ENCODE peak calls at places on chromosomes 5 and 9, in six cellular contexts. P is WERI-Rb-1, K is BJ, Y is AG10803, Z is A549, X is hepatocyte. F is an unnamed sample.

GRCh38 chr9:71036501-71036900 is 84.9 kb downstream of the TRPM3 start:
- DNase-seq in P (no peak), K (no peak), Y (no peak), Z (no peak), X (peak), F (no peak)

GRCh38 chr9:136621734-136622093 is 41.0 kb upstream of the EGFL7 start:
- DNase-seq in P (peak), K (no peak), Y (no peak), Z (no peak), X (no peak), F (no peak)

GRCh38 chr9:133005221-133005760 is 25.5 kb upstream of the GTF3C5 start:
- DNase-seq in P (peak), K (no peak), Y (no peak), Z (no peak), X (no peak), F (no peak)

GRCh38 chr5:2857837-2858236 is 106.4 kb upstream of the IRX2 start:
- DNase-seq in P (no peak), K (no peak), Y (no peak), Z (no peak), X (no peak), F (no peak)

GRCh38 chr5:84430079-84430478 is 45.4 kb upstream of the EDIL3 start:
- DNase-seq in P (no peak), K (no peak), Y (no peak), Z (no peak), X (no peak), F (no peak)

GRCh38 chr9:126023962-126024361 is 276.8 kb downstream of the PBX3 start:
- DNase-seq in P (no peak), K (no peak), Y (no peak), Z (no peak), X (no peak), F (no peak)

GRCh38 chr5:148437249-148437648 is 53.5 kb downstream of the FBXO38 start:
- DNase-seq in P (no peak), K (no peak), Y (peak), Z (no peak), X (no peak), F (no peak)

GRCh38 chr9:22158275-22158674 is 149.2 kb upstream of the CDKN2B start:
- DNase-seq in P (no peak), K (no peak), Y (no peak), Z (no peak), X (no peak), F (peak)

GRCh38 chr9:108643756-108644510 is 211.9 kb downstream of the ACTL7B start:
- DNase-seq in P (no peak), K (no peak), Y (no peak), Z (no peak), X (no peak), F (no peak)

GRCh38 chr9:34637356-34638137 is at the start of gene SIGMAR1:
- DNase-seq in P (peak), K (no peak), Y (peak), Z (peak), X (peak), F (peak)

GRCh38 chr9:92055624-92056023 is 59.6 kb downstream of the SPTLC1 start:
- DNase-seq in P (no peak), K (no peak), Y (no peak), Z (no peak), X (no peak), F (no peak)

GRCh38 chr9:112771359-112772214 is 21.0 kb downstream of the SNX30 start:
- DNase-seq in P (no peak), K (no peak), Y (no peak), Z (no peak), X (no peak), F (no peak)

GRCh38 chr9:135017916-135018915 is 69.3 kb upstream of the OLFM1 start:
- DNase-seq in P (no peak), K (no peak), Y (no peak), Z (no peak), X (no peak), F (no peak)

GRCh38 chr9:84857224-84857623 is 187.7 kb downstream of the NTRK2 start:
- DNase-seq in P (no peak), K (no peak), Y (peak), Z (no peak), X (no peak), F (no peak)

GRCh38 chr5:126508962-126509279 is 85.7 kb downstream of the GRAMD2B start:
- DNase-seq in P (no peak), K (no peak), Y (no peak), Z (no peak), X (no peak), F (no peak)

GRCh38 chr5:53479656-53480473 is 564 bp upstream of the FST start:
- DNase-seq in P (peak), K (no peak), Y (peak), Z (peak), X (peak), F (peak)

GRCh38 chr5:126810983-126811382 is 34.0 kb downstream of the LMNB1 start:
- DNase-seq in P (no peak), K (no peak), Y (no peak), Z (no peak), X (no peak), F (no peak)

GRCh38 chr5:92283521-92283920 is 900.4 kb upstream of the ARRDC3 start:
- DNase-seq in P (no peak), K (no peak), Y (no peak), Z (no peak), X (no peak), F (no peak)

GRCh38 chr5:69129413-69129812 is 35.6 kb downstream of the SLC30A5 start:
- DNase-seq in P (no peak), K (peak), Y (peak), Z (peak), X (no peak), F (no peak)

GRCh38 chr5:139262414-139263139 is 31.0 kb upstream of the MATR3 start:
- DNase-seq in P (peak), K (peak), Y (peak), Z (peak), X (peak), F (peak)

GRCh38 chr5:2215059-2215458 is 332.3 kb upstream of the IRX4 start:
- DNase-seq in P (no peak), K (no peak), Y (no peak), Z (no peak), X (no peak), F (no peak)

GRCh38 chr5:127031147-127031862 is 947 bp upstream of the MARCHF3 start:
- DNase-seq in P (no peak), K (no peak), Y (no peak), Z (peak), X (peak), F (no peak)

GRCh38 chr9:34125681-34126206 is 754 bp downstream of the DCAF12 start:
- DNase-seq in P (peak), K (no peak), Y (peak), Z (peak), X (peak), F (no peak)

GRCh38 chr5:14816999-14817761 is 54.4 kb downstream of the ANKH start:
- DNase-seq in P (no peak), K (peak), Y (peak), Z (no peak), X (no peak), F (no peak)

GRCh38 chr5:180116441-180117377 is 45.1 kb upstream of the RNF130 start:
- DNase-seq in P (no peak), K (no peak), Y (no peak), Z (peak), X (no peak), F (peak)

GRCh38 chr5:153147891-153148623 is 342.4 kb upstream of the GRIA1 start:
- DNase-seq in P (peak), K (no peak), Y (peak), Z (no peak), X (peak), F (peak)

GRCh38 chr5:72818866-72819534 is 2.5 kb downstream of the TNPO1 start:
- DNase-seq in P (peak), K (no peak), Y (peak), Z (peak), X (peak), F (peak)

GRCh38 chr5:71601222-71602026 is 14.3 kb downstream of the MCCC2 start:
- DNase-seq in P (peak), K (peak), Y (peak), Z (peak), X (peak), F (peak)

GRCh38 chr5:55037046-55037771 is 13.2 kb downstream of the GZMK start:
- DNase-seq in P (no peak), K (no peak), Y (peak), Z (no peak), X (peak), F (no peak)

DNA sequence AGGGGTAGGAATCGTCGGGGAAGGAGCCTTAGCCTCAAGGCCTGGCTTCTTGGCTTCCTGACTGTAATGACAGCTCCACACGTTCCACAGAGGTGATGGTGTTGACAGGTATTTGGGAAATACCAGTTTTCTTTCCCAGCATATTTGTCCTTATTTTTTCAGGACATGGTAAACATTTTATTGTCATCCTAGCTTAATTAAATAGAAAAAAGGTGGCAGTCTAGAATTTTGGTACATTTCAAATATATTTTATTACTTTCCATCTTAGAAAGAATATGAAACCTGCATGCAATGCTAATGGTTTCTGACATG is 8.4 kb downstream of the CXCL14 start:
- DNase-seq in P (no peak), K (no peak), Y (no peak), Z (no peak), X (no peak), F (no peak)
- TF ChIP-seq CTCF in P (no peak), K (no peak), Y (no peak), Z (no peak), X (no peak), F (peak)

GRCh38 chr5:172005708-172006377 is 595 bp downstream of the FBXW11 start:
- DNase-seq in P (peak), K (no peak), Y (peak), Z (peak), X (peak), F (peak)

GRCh38 chr5:172002310-172002709 is 4.1 kb downstream of the FBXW11 start:
- DNase-seq in P (no peak), K (no peak), Y (peak), Z (peak), X (no peak), F (no peak)

GRCh38 chr5:172002840-172003512 is 3.5 kb downstream of the FBXW11 start:
- DNase-seq in P (peak), K (no peak), Y (no peak), Z (no peak), X (no peak), F (no peak)

GRCh38 chr5:172004824-172005237 is 1.6 kb downstream of the FBXW11 start:
- DNase-seq in P (no peak), K (no peak), Y (peak), Z (no peak), X (no peak), F (no peak)

DNA sequence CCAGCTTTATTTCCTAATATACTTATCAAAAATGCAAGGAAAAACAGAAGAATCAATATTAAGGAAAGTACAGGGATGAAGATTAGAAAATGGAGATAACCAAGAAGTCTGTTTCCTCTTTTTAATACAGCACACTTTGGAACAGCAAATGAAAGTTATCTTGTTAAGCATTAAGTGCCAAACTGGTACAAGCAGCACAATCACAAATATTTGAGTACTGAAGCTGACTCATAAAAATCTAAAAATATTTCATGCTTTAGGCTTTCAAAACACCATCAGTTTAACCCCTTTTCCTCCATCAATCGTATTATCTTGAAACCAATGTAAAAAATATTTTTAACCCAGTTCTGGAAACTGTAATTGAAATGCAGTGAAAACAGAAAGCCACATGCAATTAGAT is 2.7 kb downstream of the FBXW11 start:
- DNase-seq in P (no peak), K (no peak), Y (peak), Z (no peak), X (no peak), F (no peak)
- TF ChIP-seq CTCF in P (no peak), K (no peak), Y (no peak), Z (no peak), X (no peak), F (no peak)

DNA sequence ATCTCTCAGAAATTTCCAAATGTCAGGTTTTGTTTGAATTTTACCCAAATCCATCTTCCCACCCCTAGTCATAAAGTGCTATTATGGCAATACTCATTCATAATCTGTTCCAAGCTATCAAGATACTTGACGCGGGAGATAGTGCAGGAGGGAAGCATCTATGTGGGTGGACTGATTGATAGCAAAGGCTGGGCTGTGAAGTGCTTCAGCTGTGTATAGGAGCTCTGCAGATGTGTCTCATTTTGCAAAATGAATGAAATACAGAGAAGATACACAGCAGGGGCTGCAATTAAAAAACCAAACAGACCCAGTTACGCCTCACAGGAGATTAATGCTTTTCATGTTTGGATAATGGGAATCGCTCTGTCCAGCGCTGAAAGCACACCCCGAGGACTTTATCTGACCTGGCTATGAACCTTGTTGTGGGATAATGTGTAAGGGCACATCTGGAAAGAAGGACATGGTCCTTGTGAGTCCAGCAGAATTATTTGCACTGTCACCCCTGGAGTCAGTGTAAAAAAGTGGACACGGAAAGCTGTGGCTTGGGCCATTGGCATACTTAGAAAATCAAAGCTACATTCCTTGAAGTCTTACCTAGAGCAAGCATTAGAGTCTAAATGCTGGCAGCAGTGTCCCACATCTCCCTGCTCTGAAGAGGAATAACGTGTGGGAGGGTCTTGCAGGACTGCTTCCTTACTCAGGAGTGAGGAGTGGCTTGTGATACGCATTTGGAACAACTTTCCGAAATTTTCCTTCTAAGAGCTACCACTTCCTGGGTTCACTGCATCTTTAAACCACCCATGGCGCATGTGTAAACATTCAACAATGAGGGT is 2.5 kb downstream of the SH3RF2 start:
- DNase-seq in P (no peak), K (no peak), Y (no peak), Z (no peak), X (no peak), F (peak)
- TF ChIP-seq CTCF in P (no peak), K (no peak), Y (no peak), Z (no peak), X (no peak), F (no peak)

DNA sequence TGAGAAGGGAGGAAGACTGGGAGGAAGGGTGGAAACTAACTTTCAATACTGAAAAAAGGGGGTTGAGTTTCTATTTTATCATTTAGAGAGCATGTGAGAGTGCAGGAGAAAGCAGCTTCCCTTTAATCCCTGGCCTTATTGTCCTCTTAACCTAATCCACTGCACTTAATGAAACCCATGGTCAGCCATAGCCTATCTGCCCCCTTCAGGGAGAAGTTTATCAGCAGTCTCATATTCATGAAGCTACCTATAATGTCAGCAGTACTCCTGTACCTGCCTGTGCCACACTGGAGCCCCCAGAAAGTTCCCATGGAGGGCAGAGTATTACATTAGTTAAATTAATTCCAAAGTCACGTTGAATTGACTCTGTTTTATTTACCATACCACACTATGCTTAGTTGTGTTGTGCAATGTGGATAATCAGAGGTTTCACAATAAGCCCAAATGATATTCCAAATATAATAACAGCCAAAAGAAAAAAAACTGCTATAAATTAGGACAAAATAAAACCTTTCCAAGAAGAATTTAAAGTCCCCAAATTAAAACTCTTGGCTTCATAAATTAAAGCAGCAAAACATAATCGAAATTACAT is 62.9 kb downstream of the MUSK start:
- DNase-seq in P (no peak), K (no peak), Y (peak), Z (no peak), X (no peak), F (no peak)
- TF ChIP-seq CTCF in P (no peak), K (no peak), Y (no peak), Z (no peak), X (no peak), F (no peak)

GRCh38 chr9:504921-505821 is 290.5 kb downstream of the DOCK8 start:
- DNase-seq in P (peak), K (no peak), Y (no peak), Z (peak), X (peak), F (peak)

GRCh38 chr9:503331-503730 is 288.7 kb downstream of the DOCK8 start:
- DNase-seq in P (no peak), K (no peak), Y (no peak), Z (no peak), X (no peak), F (no peak)

DNA sequence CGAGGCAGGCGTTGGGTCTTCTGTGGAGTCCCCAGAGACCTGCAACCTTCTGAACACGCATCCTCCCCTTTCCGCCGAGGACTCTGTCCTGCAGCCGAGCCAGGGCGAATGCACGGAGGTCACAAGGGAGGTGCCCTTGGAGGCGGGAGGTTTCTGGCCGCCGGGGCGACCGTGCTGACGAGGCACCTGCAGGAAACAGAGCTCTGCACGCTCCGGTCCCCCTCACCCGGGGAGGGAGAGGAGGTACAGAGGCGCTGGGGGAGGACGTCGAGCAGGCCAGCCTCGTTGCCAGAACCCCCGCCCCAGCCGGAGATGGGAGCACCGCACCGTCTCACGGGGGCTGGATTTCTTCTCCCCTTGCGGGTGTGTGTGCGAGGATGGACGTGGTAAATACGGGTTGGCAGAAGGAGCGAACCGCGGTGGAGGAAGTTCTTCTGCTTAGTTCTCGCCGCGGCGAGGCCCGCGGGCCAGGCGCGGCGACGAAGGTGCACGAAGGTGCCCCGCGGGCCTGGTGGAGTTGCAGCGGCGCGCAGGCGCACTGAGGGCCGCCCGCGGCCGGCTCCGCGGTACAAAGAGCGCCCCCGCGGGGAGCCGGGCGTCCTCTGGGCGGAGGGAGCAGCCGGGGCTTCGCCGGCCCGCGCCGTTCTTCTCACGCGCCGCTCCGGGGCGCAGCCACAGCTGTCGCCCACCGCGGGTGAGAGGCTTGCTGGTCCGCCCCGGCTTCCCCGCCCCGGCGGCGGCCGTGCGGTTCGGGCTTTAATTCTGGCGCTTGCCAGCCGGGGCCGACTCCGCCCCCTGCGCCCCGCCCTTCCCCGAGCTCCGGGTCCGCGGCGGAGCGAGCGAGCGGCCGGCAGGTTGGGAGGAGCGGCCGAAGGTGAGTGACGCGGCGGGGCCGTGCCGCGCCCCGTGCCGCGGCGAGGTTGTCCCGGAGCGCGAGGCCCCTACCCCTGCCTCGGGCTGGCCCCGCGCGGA is 289.5 kb downstream of the DOCK8 start:
- DNase-seq in P (peak), K (no peak), Y (peak), Z (peak), X (peak), F (peak)
- TF ChIP-seq CTCF in P (peak), K (no peak), Y (peak), Z (peak), X (peak), F (no peak)

GRCh38 chr5:61010759-61011460 is 65.9 kb downstream of the NDUFAF2 start:
- DNase-seq in P (no peak), K (no peak), Y (no peak), Z (peak), X (no peak), F (no peak)
- TF ChIP-seq CTCF in P (peak), K (peak), Y (peak), Z (peak), X (no peak), F (no peak)

GRCh38 chr9:120438111-120438510 is 141.9 kb downstream of the CDK5RAP2 start:
- DNase-seq in P (no peak), K (no peak), Y (peak), Z (no peak), X (no peak), F (no peak)
- TF ChIP-seq CTCF in P (no peak), K (no peak), Y (no peak), Z (no peak), X (no peak), F (no peak)

GRCh38 chr5:32320576-32320975 is 7.8 kb upstream of the MTMR12 start:
- DNase-seq in P (no peak), K (no peak), Y (no peak), Z (no peak), X (no peak), F (no peak)

GRCh38 chr5:32322882-32323281 is 10.1 kb upstream of the MTMR12 start:
- DNase-seq in P (no peak), K (no peak), Y (no peak), Z (no peak), X (no peak), F (no peak)

GRCh38 chr5:32320144-32320543 is 7.4 kb upstream of the MTMR12 start:
- DNase-seq in P (no peak), K (no peak), Y (no peak), Z (no peak), X (no peak), F (no peak)

GRCh38 chr5:32317056-32317455 is 4.3 kb upstream of the MTMR12 start:
- DNase-seq in P (no peak), K (no peak), Y (no peak), Z (no peak), X (no peak), F (peak)

GRCh38 chr5:32319392-32319791 is 6.7 kb upstream of the MTMR12 start:
- DNase-seq in P (peak), K (no peak), Y (no peak), Z (no peak), X (no peak), F (no peak)
- TF ChIP-seq CTCF in P (peak), K (no peak), Y (no peak), Z (no peak), X (no peak), F (no peak)

GRCh38 chr5:121189569-121190305 is 661.9 kb upstream of the FTMT start:
- DNase-seq in P (no peak), K (no peak), Y (peak), Z (no peak), X (peak), F (no peak)
- TF ChIP-seq CTCF in P (no peak), K (no peak), Y (no peak), Z (no peak), X (no peak), F (no peak)

F was measured in PC-9.